ENCODE peak calls at places on chromosomes 5 and 9, in four cellular contexts. One of them, this sample, is unnamed. For H3K4me1, the result is how much of the 10 kb centered on the place peaks cover.

GRCh38 chr9:125889524-125890473 is 142.6 kb downstream of the PBX3 start:
- DNase-seq in cardiac muscle cell: peak
- DNase-seq in psoas muscle: peak
- DNase-seq in A673: peak
- DNase-seq in this sample: peak

GRCh38 chr5:137761020-137761516 is 6.9 kb upstream of the HNRNPA0 start:
- DNase-seq in cardiac muscle cell: no peak
- DNase-seq in psoas muscle: no peak
- DNase-seq in A673: no peak
- DNase-seq in this sample: no peak

GRCh38 chr9:20043035-20043434 is 254.2 kb upstream of the SLC24A2 start:
- DNase-seq in cardiac muscle cell: no peak
- DNase-seq in psoas muscle: no peak
- DNase-seq in A673: no peak
- DNase-seq in this sample: no peak

GRCh38 chr9:5549671-5550650 is 39.6 kb downstream of the PDCD1LG2 start:
- DNase-seq in cardiac muscle cell: no peak
- DNase-seq in psoas muscle: no peak
- DNase-seq in A673: no peak
- DNase-seq in this sample: no peak

GRCh38 chr9:37496020-37496419 is 10.3 kb downstream of the POLR1E start:
- DNase-seq in cardiac muscle cell: no peak
- DNase-seq in psoas muscle: no peak
- DNase-seq in A673: no peak
- DNase-seq in this sample: no peak

GRCh38 chr9:114221706-114222465 is 66.5 kb downstream of the COL27A1 start:
- DNase-seq in cardiac muscle cell: no peak
- DNase-seq in psoas muscle: no peak
- DNase-seq in A673: no peak
- DNase-seq in this sample: no peak

GRCh38 chr9:129887210-129888084 is 52.2 kb downstream of the USP20 start:
- DNase-seq in cardiac muscle cell: no peak
- DNase-seq in psoas muscle: no peak
- DNase-seq in A673: peak
- DNase-seq in this sample: peak

GRCh38 chr9:134210511-134210907 is 46.1 kb upstream of the RNU6ATAC start:
- DNase-seq in cardiac muscle cell: no peak
- DNase-seq in psoas muscle: no peak
- DNase-seq in A673: no peak
- DNase-seq in this sample: peak

GRCh38 chr5:87541033-87541432 is 128.3 kb upstream of the CCNH start:
- DNase-seq in cardiac muscle cell: peak
- DNase-seq in psoas muscle: peak
- DNase-seq in A673: peak
- DNase-seq in this sample: peak

GRCh38 chr9:129936222-129936621 is 101.0 kb downstream of the USP20 start:
- DNase-seq in cardiac muscle cell: no peak
- DNase-seq in psoas muscle: no peak
- DNase-seq in A673: no peak
- DNase-seq in this sample: no peak

GRCh38 chr5:134240421-134240962 is 14.6 kb upstream of the PPP2CA start:
- DNase-seq in cardiac muscle cell: peak
- DNase-seq in psoas muscle: no peak
- DNase-seq in A673: no peak
- DNase-seq in this sample: no peak

GRCh38 chr9:115633099-115633498 is 515.1 kb upstream of the TNC start:
- DNase-seq in cardiac muscle cell: no peak
- DNase-seq in psoas muscle: no peak
- DNase-seq in A673: no peak
- DNase-seq in this sample: no peak

GRCh38 chr9:113474372-113474771 is 10.8 kb downstream of the RGS3 start:
- DNase-seq in cardiac muscle cell: no peak
- DNase-seq in psoas muscle: no peak
- DNase-seq in A673: no peak
- DNase-seq in this sample: no peak

GRCh38 chr5:58077387-58077786 is 382.5 kb downstream of the PLK2 start:
- DNase-seq in cardiac muscle cell: no peak
- DNase-seq in psoas muscle: no peak
- DNase-seq in A673: no peak
- DNase-seq in this sample: no peak

GRCh38 chr5:176429972-176430371 is 13.6 kb upstream of the CLTB start:
- DNase-seq in cardiac muscle cell: no peak
- DNase-seq in psoas muscle: no peak
- DNase-seq in A673: no peak
- DNase-seq in this sample: no peak

GRCh38 chr5:116360008-116360853 is 214.4 kb downstream of the SEMA6A start:
- DNase-seq in cardiac muscle cell: peak
- DNase-seq in psoas muscle: peak
- DNase-seq in A673: peak
- DNase-seq in this sample: peak

GRCh38 chr9:18429065-18429464 is 44.9 kb upstream of the ADAMTSL1 start:
- DNase-seq in cardiac muscle cell: no peak
- DNase-seq in psoas muscle: no peak
- DNase-seq in A673: no peak
- DNase-seq in this sample: no peak

GRCh38 chr9:136534396-136534795 is 11.5 kb downstream of the NOTCH1 start:
- DNase-seq in cardiac muscle cell: no peak
- DNase-seq in psoas muscle: no peak
- DNase-seq in A673: no peak
- DNase-seq in this sample: no peak

GRCh38 chr9:136531904-136532798 is 13.7 kb downstream of the NOTCH1 start:
- DNase-seq in cardiac muscle cell: no peak
- DNase-seq in psoas muscle: no peak
- DNase-seq in A673: no peak
- DNase-seq in this sample: no peak

GRCh38 chr9:136532799-136533774 is 12.8 kb downstream of the NOTCH1 start:
- DNase-seq in cardiac muscle cell: no peak
- DNase-seq in psoas muscle: no peak
- DNase-seq in A673: no peak
- DNase-seq in this sample: no peak

GRCh38 chr9:136535070-136535469 is 10.8 kb downstream of the NOTCH1 start:
- DNase-seq in cardiac muscle cell: peak
- DNase-seq in psoas muscle: no peak
- DNase-seq in A673: no peak
- DNase-seq in this sample: no peak

DNA sequence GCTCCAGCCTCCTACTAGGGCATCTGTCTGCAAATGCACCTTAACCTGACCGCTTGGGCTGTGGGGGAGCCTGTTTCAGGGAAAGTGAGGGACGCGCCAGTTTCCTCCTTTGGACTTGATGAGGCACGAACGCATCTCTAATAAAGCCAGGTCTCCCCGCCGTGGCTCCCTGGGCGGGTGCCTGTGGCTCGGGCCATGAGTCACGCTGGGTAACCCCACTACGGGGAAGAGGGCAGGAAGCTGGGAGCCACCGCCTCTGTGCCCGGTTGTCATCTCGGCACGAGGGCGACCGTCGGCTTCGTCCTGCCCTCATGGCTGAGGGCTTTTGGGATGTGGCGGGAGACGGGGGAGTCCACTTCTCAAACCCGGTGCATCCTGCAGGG is 12.1 kb downstream of the NOTCH1 start:
- DNase-seq in cardiac muscle cell: no peak
- DNase-seq in psoas muscle: peak
- DNase-seq in A673: no peak
- DNase-seq in this sample: no peak
- H3K4me1 ChIP-seq in cardiac muscle cell: under half
- H3K4me1 ChIP-seq in psoas muscle: under half
- H3K4me1 ChIP-seq in A673: under half
- H3K4me1 ChIP-seq in this sample: half or more

DNA sequence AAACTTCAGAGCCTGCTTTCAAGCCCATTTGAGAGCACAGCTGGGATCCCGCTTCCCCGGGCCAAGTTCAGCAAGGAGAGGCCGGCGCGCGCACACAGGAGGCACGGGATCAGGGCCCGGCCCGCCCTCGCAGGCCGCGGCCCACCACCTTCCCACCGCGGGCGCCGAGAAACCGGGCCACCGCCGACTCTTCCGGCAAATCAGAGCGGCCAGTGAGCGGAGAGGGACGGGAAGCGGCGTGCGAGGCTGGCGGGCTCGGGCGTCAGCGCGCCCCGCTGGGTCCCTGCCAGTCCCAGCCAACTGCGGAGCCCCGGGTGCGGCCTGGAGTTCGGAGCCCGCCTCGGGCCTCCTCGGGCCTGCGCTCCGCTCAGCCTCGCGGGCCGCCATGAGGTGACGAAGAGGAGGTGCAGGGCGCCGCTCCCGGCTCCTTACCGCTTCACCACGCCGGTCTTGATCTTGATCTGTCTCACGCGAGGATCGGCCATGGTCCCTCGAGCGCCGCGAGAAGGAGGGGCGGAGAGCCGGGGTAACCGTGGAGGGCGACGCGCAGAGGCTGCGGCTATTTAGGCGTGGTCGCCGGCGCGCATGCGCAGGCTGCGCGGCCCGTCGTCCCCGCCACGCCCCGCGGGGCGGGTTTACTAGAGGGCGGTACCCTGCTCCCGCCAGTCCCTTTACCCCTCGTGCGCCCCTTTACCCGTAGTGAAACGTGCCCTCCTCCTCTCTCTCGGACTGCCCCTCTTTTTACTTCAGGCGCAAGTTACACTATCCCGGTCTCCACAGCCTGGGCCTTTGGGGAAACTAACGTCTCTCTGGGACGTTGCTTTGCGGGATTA is at the start of gene TBCA:
- DNase-seq in cardiac muscle cell: peak
- DNase-seq in psoas muscle: peak
- DNase-seq in A673: peak
- DNase-seq in this sample: peak
- TF ChIP-seq CTCF in cardiac muscle cell: peak
- TF ChIP-seq CTCF in psoas muscle: no peak
- TF ChIP-seq CTCF in A673: peak
- TF ChIP-seq CTCF in this sample: peak

DNA sequence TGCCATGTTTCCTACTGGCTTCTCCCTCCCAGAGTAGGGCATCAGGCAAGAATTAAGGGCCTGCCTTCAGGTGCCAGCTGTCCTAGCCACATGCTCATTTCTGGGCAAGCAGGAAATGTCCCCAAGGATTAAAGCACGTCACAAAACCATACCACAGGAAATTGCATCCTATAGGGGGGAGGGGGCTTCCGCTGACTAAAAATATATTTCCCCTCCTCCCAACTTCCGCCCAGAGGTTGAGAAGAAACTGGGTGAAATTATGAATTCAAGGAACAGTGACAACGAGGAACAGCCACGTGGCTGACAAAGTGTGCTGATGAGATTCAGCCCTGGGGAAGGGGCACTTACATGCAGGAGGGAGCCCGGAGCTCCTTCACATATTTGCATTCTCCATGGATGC is 4.1 kb downstream of the HBEGF start:
- DNase-seq in cardiac muscle cell: no peak
- DNase-seq in psoas muscle: no peak
- DNase-seq in A673: peak
- DNase-seq in this sample: no peak
- H3K4me1 ChIP-seq in cardiac muscle cell: under half
- H3K4me1 ChIP-seq in psoas muscle: half or more
- H3K4me1 ChIP-seq in A673: under half
- H3K4me1 ChIP-seq in this sample: half or more

GRCh38 chr9:89996717-89997116 is 391.9 kb downstream of the GADD45G start:
- DNase-seq in cardiac muscle cell: no peak
- DNase-seq in psoas muscle: no peak
- DNase-seq in A673: no peak
- DNase-seq in this sample: no peak
- TF ChIP-seq CTCF in cardiac muscle cell: peak
- TF ChIP-seq CTCF in psoas muscle: no peak
- TF ChIP-seq CTCF in A673: no peak
- TF ChIP-seq CTCF in this sample: no peak

GRCh38 chr5:14155075-14155474 is 11.9 kb downstream of the TRIO start:
- DNase-seq in cardiac muscle cell: no peak
- DNase-seq in psoas muscle: no peak
- DNase-seq in A673: no peak
- DNase-seq in this sample: no peak

GRCh38 chr5:14156611-14157493 is 13.7 kb downstream of the TRIO start:
- DNase-seq in cardiac muscle cell: no peak
- DNase-seq in psoas muscle: no peak
- DNase-seq in A673: peak
- DNase-seq in this sample: peak

GRCh38 chr5:14155730-14156129 is 12.6 kb downstream of the TRIO start:
- DNase-seq in cardiac muscle cell: no peak
- DNase-seq in psoas muscle: no peak
- DNase-seq in A673: no peak
- DNase-seq in this sample: no peak

GRCh38 chr5:14153071-14153864 is 10.1 kb downstream of the TRIO start:
- DNase-seq in cardiac muscle cell: no peak
- DNase-seq in psoas muscle: no peak
- DNase-seq in A673: no peak
- DNase-seq in this sample: no peak

GRCh38 chr5:14153932-14154646 is 10.9 kb downstream of the TRIO start:
- DNase-seq in cardiac muscle cell: peak
- DNase-seq in psoas muscle: peak
- DNase-seq in A673: no peak
- DNase-seq in this sample: peak
- H3K4me1 ChIP-seq in cardiac muscle cell: half or more
- H3K4me1 ChIP-seq in psoas muscle: half or more
- H3K4me1 ChIP-seq in A673: half or more
- H3K4me1 ChIP-seq in this sample: half or more

DNA sequence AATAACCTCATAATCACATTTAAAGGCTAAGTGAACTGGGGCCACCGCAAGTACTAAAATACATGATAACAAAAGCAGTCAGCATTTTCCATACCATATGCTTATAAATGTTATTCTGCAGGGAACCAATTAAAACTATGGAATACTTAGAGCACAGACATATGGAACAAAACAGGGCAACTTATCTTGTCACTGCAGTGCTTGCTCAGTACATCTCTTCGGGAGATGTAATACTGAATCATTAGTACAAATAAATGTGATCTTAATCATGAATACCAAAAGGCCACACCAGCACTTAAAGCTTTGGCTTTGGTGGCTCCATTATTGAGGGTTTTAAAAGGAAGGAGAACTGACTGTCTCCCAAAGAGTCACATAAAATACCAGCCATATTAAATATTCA is 32.1 kb downstream of the PRUNE2 start:
- DNase-seq in cardiac muscle cell: no peak
- DNase-seq in psoas muscle: no peak
- DNase-seq in A673: no peak
- DNase-seq in this sample: no peak
- TF ChIP-seq CTCF in cardiac muscle cell: no peak
- TF ChIP-seq CTCF in psoas muscle: no peak
- TF ChIP-seq CTCF in A673: no peak
- TF ChIP-seq CTCF in this sample: no peak

DNA sequence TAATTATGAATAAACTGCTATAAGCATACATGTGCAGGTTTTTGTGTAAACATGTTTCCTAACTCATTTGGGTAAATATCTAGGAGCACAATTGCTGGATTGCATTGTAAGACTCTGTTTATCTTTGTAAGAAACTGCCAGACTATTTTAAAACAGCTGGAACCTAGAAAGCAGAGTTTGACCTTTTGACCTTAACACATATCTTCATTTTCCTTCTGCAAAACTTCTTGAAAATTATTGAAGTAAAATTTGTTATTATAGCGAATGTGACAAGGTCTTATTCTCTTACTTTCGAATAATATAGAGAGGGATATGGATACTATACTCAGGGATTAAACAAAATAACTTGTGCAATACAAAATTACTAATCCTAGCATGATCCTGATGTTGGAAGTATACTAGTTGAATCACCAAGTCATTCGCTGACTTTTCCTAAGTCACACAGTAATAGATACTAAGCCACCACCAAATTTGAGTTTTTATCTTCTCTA is 3.2 kb upstream of the ANXA1 start:
- DNase-seq in cardiac muscle cell: no peak
- DNase-seq in psoas muscle: no peak
- DNase-seq in A673: no peak
- DNase-seq in this sample: no peak
- H3K4me1 ChIP-seq in cardiac muscle cell: under half
- H3K4me1 ChIP-seq in psoas muscle: under half
- H3K4me1 ChIP-seq in A673: half or more
- H3K4me1 ChIP-seq in this sample: under half

This sample was measured in heart right ventricle.